ENCODE peak calls at places on chromosome 14, in five cellular contexts. K, J, I, Y and P are unnamed samples.

GRCh38 chr14:53807580-53807979 is 149.0 kb downstream of the BMP4 start:
- DNase-seq in Y (no peak), K (no peak), J (no peak), I (no peak), P (peak)

GRCh38 chr14:23299558-23299957 is 3.1 kb downstream of the PPP1R3E start:
- DNase-seq in I (peak), K (no peak), Y (no peak), J (no peak), P (peak)

GRCh38 chr14:71686677-71687076 is 245.6 kb upstream of the RGS6 start:
- DNase-seq in K (no peak), Y (no peak), J (peak), I (no peak), P (no peak)

GRCh38 chr14:104924421-104925213 is at the start of gene PLD4:
- DNase-seq in J (no peak), Y (no peak), K (no peak), I (no peak), P (no peak)

GRCh38 chr14:100620437-100621100 is 33.4 kb upstream of the BEGAIN start:
- DNase-seq in I (no peak), Y (no peak), J (no peak), K (no peak), P (no peak)

GRCh38 chr14:54606178-54606577 is 39.2 kb downstream of the SAMD4A start:
- DNase-seq in J (peak), K (no peak), I (peak), Y (no peak), P (no peak)

GRCh38 chr14:101372894-101373640 is 188.2 kb upstream of the DIO3 start:
- DNase-seq in Y (no peak), J (no peak), K (no peak), I (no peak), P (no peak)

GRCh38 chr14:32847867-32848266 is 90.8 kb upstream of the NPAS3 start:
- DNase-seq in K (no peak), I (no peak), J (no peak), Y (no peak), P (no peak)

GRCh38 chr14:31970744-31971143 is 106.4 kb upstream of the ARHGAP5 start:
- DNase-seq in Y (no peak), I (no peak), K (no peak), J (no peak), P (no peak)

GRCh38 chr14:74478996-74479635 is 14.0 kb downstream of the NPC2 start:
- DNase-seq in K (no peak), I (peak), Y (no peak), J (no peak), P (peak)

GRCh38 chr14:65461730-65462129 is 49.2 kb downstream of the FUT8 start:
- DNase-seq in Y (peak), K (no peak), I (no peak), J (no peak), P (no peak)